ENCODE peak calls at places on chromosomes 5 and 9, in five cellular contexts. P, K, I, E and C are unnamed samples.

GRCh38 chr5:139903805-139904565 is 108.4 kb downstream of the PSD2 start:
- DNase-seq in P (no peak), K (no peak), I (no peak), E (no peak), C (no peak)

GRCh38 chr5:82058710-82059109 is 86.9 kb downstream of the ATG10 start:
- DNase-seq in E (no peak), I (no peak), K (no peak), P (no peak), C (no peak)

GRCh38 chr5:147822686-147823491 is 8.6 kb downstream of the SPINK1 start:
- DNase-seq in E (peak; percentile 33), P (peak; percentile 68), K (peak; percentile 75), I (no peak), C (peak; percentile 77)

GRCh38 chr5:149053027-149053705 is 9.7 kb downstream of the SH3TC2 start:
- DNase-seq in K (peak; percentile 75), P (no peak), E (no peak), I (no peak), C (peak; percentile 43)

GRCh38 chr5:171162602-171163001 is 146.4 kb upstream of the TLX3 start:
- DNase-seq in E (peak; percentile 31), K (peak; percentile 48), I (no peak), P (no peak), C (peak; percentile 36)

GRCh38 chr9:77495834-77496671 is 152.1 kb downstream of the GNA14 start:
- DNase-seq in K (peak; percentile 77), E (no peak), P (peak; percentile 8), I (no peak), C (peak; percentile 77)

GRCh38 chr5:134458234-134458633 is 46.6 kb upstream of the CDKN2AIPNL start:
- DNase-seq in P (peak; percentile 46), I (no peak), E (no peak), K (peak; percentile 51), C (no peak)

GRCh38 chr5:151931260-151931659 is 6.6 kb upstream of the GLRA1 start:
- DNase-seq in E (no peak), I (no peak), K (no peak), P (no peak), C (no peak)

GRCh38 chr5:139633295-139634027 is 14.7 kb upstream of the CXXC5 start:
- DNase-seq in K (peak; percentile 75), I (peak; percentile 39), P (peak; percentile 59), E (peak; percentile 56), C (peak; percentile 78)

GRCh38 chr5:10588779-10589447 is 25.0 kb downstream of the ANKRD33B start:
- DNase-seq in E (peak; percentile 91), K (no peak), P (no peak), I (no peak), C (no peak)

GRCh38 chr9:122179690-122180074 is 20.0 kb downstream of the MORN5 start:
- DNase-seq in I (no peak), K (no peak), E (no peak), P (no peak), C (peak; percentile 25)

GRCh38 chr5:116516021-116516420 is 58.6 kb downstream of the SEMA6A start:
- DNase-seq in E (no peak), I (no peak), P (no peak), K (no peak), C (no peak)

GRCh38 chr5:132528866-132529634 is 14.3 kb downstream of the IL5 start:
- DNase-seq in P (no peak), E (peak; percentile 69), K (no peak), I (no peak), C (no peak)

GRCh38 chr9:37495571-37495970 is 9.8 kb downstream of the POLR1E start:
- DNase-seq in K (no peak), P (no peak), E (no peak), I (no peak), C (no peak)

GRCh38 chr5:149210229-149210628 is 61.4 kb upstream of the AFAP1L1 start:
- DNase-seq in K (peak; percentile 76), P (no peak), E (no peak), I (no peak), C (peak; percentile 70)

GRCh38 chr9:134489621-134490380 is 151.8 kb upstream of the COL5A1 start:
- DNase-seq in I (no peak), K (no peak), P (no peak), E (no peak), C (no peak)

GRCh38 chr9:134621558-134622110 is 20.0 kb upstream of the COL5A1 start:
- DNase-seq in E (no peak), I (no peak), P (no peak), K (no peak), C (no peak)

GRCh38 chr9:74528207-74528606 is 31.1 kb downstream of the RORB start:
- DNase-seq in I (no peak), E (no peak), K (no peak), P (no peak), C (no peak)

GRCh38 chr9:124047106-124047716 is 35.6 kb downstream of the LHX2 start:
- DNase-seq in I (no peak), E (no peak), K (no peak), P (no peak), C (peak; percentile 45)

GRCh38 chr9:95857896-95858295 is 17.6 kb upstream of the ERCC6L2 start:
- DNase-seq in P (no peak), K (no peak), E (no peak), I (no peak), C (no peak)

GRCh38 chr5:17238521-17239041 is 21.1 kb downstream of the BASP1 start:
- DNase-seq in K (peak; percentile 56), E (no peak), P (no peak), I (no peak), C (peak; percentile 40)

GRCh38 chr9:34346873-34347799 is 17.8 kb downstream of the NUDT2 start:
- DNase-seq in I (no peak), P (no peak), E (no peak), K (no peak), C (no peak)

GRCh38 chr9:116737137-116737546 is 50.0 kb downstream of the TRIM32 start:
- DNase-seq in E (peak; percentile 26), I (peak; percentile 40), P (peak; percentile 34), K (peak; percentile 60), C (peak; percentile 78)

GRCh38 chr9:90855208-90856000 is 53.8 kb downstream of the SYK start:
- DNase-seq in P (no peak), K (no peak), I (no peak), E (no peak), C (no peak)